ENCODE peak calls at places on chromosomes 12 and 14, in five cellular contexts. One of them, this sample, is unnamed.

GRCh38 chr14:65330416-65330815 is 82.1 kb upstream of the FUT8 start:
- DNase-seq in H9: no peak
- DNase-seq in K562: no peak
- DNase-seq in GM23248: no peak
- DNase-seq in PC-9: no peak
- DNase-seq in this sample: no peak

GRCh38 chr14:52690983-52691760 is 4.2 kb downstream of the ERO1A start:
- DNase-seq in H9: no peak
- DNase-seq in K562: no peak
- DNase-seq in GM23248: no peak
- DNase-seq in PC-9: no peak
- DNase-seq in this sample: no peak

GRCh38 chr12:47812797-47813490 is 6.8 kb downstream of the HDAC7 start:
- DNase-seq in H9: peak; percentile 93
- DNase-seq in K562: peak; percentile 86
- DNase-seq in GM23248: peak; percentile 95
- DNase-seq in PC-9: peak; percentile 90
- DNase-seq in this sample: peak; percentile 96

GRCh38 chr14:73764881-73765280 is 50.7 kb upstream of the PNMA1 start:
- DNase-seq in H9: no peak
- DNase-seq in K562: no peak
- DNase-seq in GM23248: no peak
- DNase-seq in PC-9: peak; percentile 50
- DNase-seq in this sample: peak; percentile 89

GRCh38 chr12:56991319-56991906 is 14.9 kb downstream of the ZBTB39 start:
- DNase-seq in H9: peak; percentile 30
- DNase-seq in K562: no peak
- DNase-seq in GM23248: no peak
- DNase-seq in PC-9: no peak
- DNase-seq in this sample: no peak

GRCh38 chr14:34931206-34931605 is 51.6 kb upstream of the SRP54 start:
- DNase-seq in H9: no peak
- DNase-seq in K562: no peak
- DNase-seq in GM23248: peak; percentile 46
- DNase-seq in PC-9: peak; percentile 3
- DNase-seq in this sample: no peak

GRCh38 chr12:90460681-90461080 is 494.3 kb downstream of the CCER1 start:
- DNase-seq in H9: no peak
- DNase-seq in K562: no peak
- DNase-seq in GM23248: peak; percentile 15
- DNase-seq in PC-9: no peak
- DNase-seq in this sample: no peak

GRCh38 chr12:10612954-10613333 is 465 bp downstream of the MAGOHB start:
- DNase-seq in H9: no peak
- DNase-seq in K562: peak; percentile 26
- DNase-seq in GM23248: peak; percentile 39
- DNase-seq in PC-9: no peak
- DNase-seq in this sample: no peak

GRCh38 chr14:24389266-24389855 is 9.4 kb upstream of the NYNRIN start:
- DNase-seq in H9: no peak
- DNase-seq in K562: no peak
- DNase-seq in GM23248: peak; percentile 64
- DNase-seq in PC-9: no peak
- DNase-seq in this sample: no peak

GRCh38 chr12:56261503-56262230 is 3.5 kb upstream of the ANKRD52 start:
- DNase-seq in H9: no peak
- DNase-seq in K562: no peak
- DNase-seq in GM23248: peak; percentile 91
- DNase-seq in PC-9: peak; percentile 55
- DNase-seq in this sample: no peak

GRCh38 chr12:113248842-113249435 is 27.7 kb downstream of the TPCN1 start:
- DNase-seq in H9: no peak
- DNase-seq in K562: no peak
- DNase-seq in GM23248: no peak
- DNase-seq in PC-9: no peak
- DNase-seq in this sample: no peak

GRCh38 chr12:122855071-122855829 is 20.0 kb downstream of the HIP1R start:
- DNase-seq in H9: no peak
- DNase-seq in K562: no peak
- DNase-seq in GM23248: no peak
- DNase-seq in PC-9: no peak
- DNase-seq in this sample: no peak

DNA sequence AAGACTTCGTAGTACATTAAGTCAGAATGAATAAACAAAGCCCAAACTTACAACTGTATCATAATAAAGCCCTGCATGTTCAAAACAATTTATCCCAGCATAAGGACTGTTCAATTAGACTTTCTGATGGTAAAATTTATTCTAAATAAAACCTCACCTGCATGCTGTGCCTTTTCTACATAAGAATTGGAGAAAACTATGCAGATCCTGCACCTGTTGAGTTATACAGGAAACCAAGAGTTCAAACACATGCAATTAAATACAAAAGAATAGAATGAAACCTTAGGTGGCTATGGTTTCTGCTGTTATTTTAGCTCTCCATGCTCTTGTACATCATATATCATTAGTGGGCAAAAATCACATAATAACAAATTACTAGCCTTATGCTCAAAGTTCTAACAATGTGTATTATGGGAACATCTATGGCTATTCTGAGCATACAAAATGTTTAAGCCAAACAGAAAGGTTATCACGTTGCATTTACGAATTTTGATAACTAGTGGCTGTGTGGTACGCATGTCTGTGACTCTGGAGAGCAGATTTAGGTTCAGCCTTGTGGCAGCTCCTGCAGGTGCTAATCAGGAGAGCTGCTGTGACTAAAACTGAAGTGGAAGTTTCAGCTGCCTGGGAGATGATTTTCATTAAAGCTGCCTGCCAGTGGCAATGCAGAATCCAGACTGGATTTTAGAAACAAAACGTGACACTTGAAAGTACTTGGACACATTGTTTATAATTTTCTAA is 36.1 kb upstream of the LRFN5 start:
- DNase-seq in H9: no peak
- DNase-seq in K562: no peak
- DNase-seq in GM23248: no peak
- DNase-seq in PC-9: no peak
- DNase-seq in this sample: no peak
- H2AFZ ChIP-seq in H9: no peak overlapping the region
- H2AFZ ChIP-seq in K562: no peak overlapping the region
- H2AFZ ChIP-seq in GM23248: no peak overlapping the region
- H2AFZ ChIP-seq in PC-9: no peak overlapping the region
- H2AFZ ChIP-seq in this sample: no peak overlapping the region

GRCh38 chr12:49748306-49748705 is 6.9 kb downstream of the TMBIM6 start:
- DNase-seq in H9: no peak
- DNase-seq in K562: no peak
- DNase-seq in GM23248: no peak
- DNase-seq in PC-9: no peak
- DNase-seq in this sample: no peak
- H3K4me1 ChIP-seq in H9: no peaks in the 10 kb centered on the region
- H3K4me1 ChIP-seq in K562: peaks cover 42% of the 10 kb centered on the region
- H3K4me1 ChIP-seq in GM23248: peaks cover 63% of the 10 kb centered on the region
- H3K4me1 ChIP-seq in PC-9: peaks cover 27% of the 10 kb centered on the region
- H3K4me1 ChIP-seq in this sample: peaks cover 77% of the 10 kb centered on the region

GRCh38 chr12:110536834-110537604 is 34.9 kb downstream of the RAD9B start:
- DNase-seq in H9: no peak
- DNase-seq in K562: no peak
- DNase-seq in GM23248: no peak
- DNase-seq in PC-9: no peak
- DNase-seq in this sample: no peak
- H3K4me2 ChIP-seq in H9: no peak overlapping the region
- H3K4me2 ChIP-seq in K562: no peak overlapping the region
- H3K4me2 ChIP-seq in GM23248: no peak overlapping the region
- H3K4me2 ChIP-seq in PC-9: no peak overlapping the region
- H3K4me2 ChIP-seq in this sample: peak overlapping the region; percentile 25

GRCh38 chr12:52964556-52965336 is 15.8 kb downstream of the KRT18 start:
- DNase-seq in H9: peak; percentile 54
- DNase-seq in K562: no peak
- DNase-seq in GM23248: no peak
- DNase-seq in PC-9: no peak
- DNase-seq in this sample: no peak

GRCh38 chr12:52969828-52970569 is 21.1 kb downstream of the KRT18 start:
- DNase-seq in H9: no peak
- DNase-seq in K562: no peak
- DNase-seq in GM23248: no peak
- DNase-seq in PC-9: peak; percentile 90
- DNase-seq in this sample: no peak

GRCh38 chr12:52965337-52965731 is 16.4 kb downstream of the KRT18 start:
- DNase-seq in H9: peak; percentile 77
- DNase-seq in K562: no peak
- DNase-seq in GM23248: no peak
- DNase-seq in PC-9: no peak
- DNase-seq in this sample: no peak
- H2AFZ ChIP-seq in H9: no peak overlapping the region
- H2AFZ ChIP-seq in K562: peak overlapping the region; percentile 50
- H2AFZ ChIP-seq in GM23248: peak overlapping the region; percentile 74
- H2AFZ ChIP-seq in PC-9: peak overlapping the region; percentile 49
- H2AFZ ChIP-seq in this sample: no peak overlapping the region

GRCh38 chr14:93912785-93913184 is 14.4 kb upstream of the FAM181A start:
- DNase-seq in H9: no peak
- DNase-seq in K562: no peak
- DNase-seq in GM23248: peak; percentile 7
- DNase-seq in PC-9: no peak
- DNase-seq in this sample: no peak
- H3K4me1 ChIP-seq in H9: no peaks in the 10 kb centered on the region
- H3K4me1 ChIP-seq in K562: no peaks in the 10 kb centered on the region
- H3K4me1 ChIP-seq in GM23248: no peaks in the 10 kb centered on the region
- H3K4me1 ChIP-seq in PC-9: no peaks in the 10 kb centered on the region
- H3K4me1 ChIP-seq in this sample: peaks cover 4% of the 10 kb centered on the region

DNA sequence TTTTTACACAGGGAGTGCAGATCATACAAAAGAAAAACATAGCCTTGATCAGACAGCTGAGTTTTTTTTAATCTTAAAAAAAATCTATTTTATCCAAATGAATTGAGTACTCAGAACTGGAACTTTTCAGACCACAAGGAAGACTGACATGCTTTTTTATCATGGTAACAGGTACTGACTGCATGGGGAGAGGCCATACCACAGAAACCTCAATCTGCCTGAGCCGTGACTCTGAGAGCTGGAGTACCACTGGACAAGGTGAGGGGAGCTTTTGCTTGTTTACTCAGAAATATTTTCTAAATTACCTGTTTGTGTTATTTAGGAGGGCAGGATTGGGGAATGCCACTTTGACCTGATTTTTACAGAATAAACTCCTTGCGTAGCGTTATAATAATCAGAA is 143.9 kb downstream of the ALX1 start:
- DNase-seq in H9: no peak
- DNase-seq in K562: no peak
- DNase-seq in GM23248: no peak
- DNase-seq in PC-9: no peak
- DNase-seq in this sample: no peak
- H3K4me2 ChIP-seq in H9: no peak overlapping the region
- H3K4me2 ChIP-seq in K562: no peak overlapping the region
- H3K4me2 ChIP-seq in GM23248: no peak overlapping the region
- H3K4me2 ChIP-seq in PC-9: no peak overlapping the region
- H3K4me2 ChIP-seq in this sample: no peak overlapping the region

GRCh38 chr14:92923744-92924103 is 774 bp downstream of the CHGA start:
- DNase-seq in H9: no peak
- DNase-seq in K562: no peak
- DNase-seq in GM23248: no peak
- DNase-seq in PC-9: no peak
- DNase-seq in this sample: no peak
- H2AFZ ChIP-seq in H9: no peak overlapping the region
- H2AFZ ChIP-seq in K562: no peak overlapping the region
- H2AFZ ChIP-seq in GM23248: no peak overlapping the region
- H2AFZ ChIP-seq in PC-9: no peak overlapping the region
- H2AFZ ChIP-seq in this sample: no peak overlapping the region

DNA sequence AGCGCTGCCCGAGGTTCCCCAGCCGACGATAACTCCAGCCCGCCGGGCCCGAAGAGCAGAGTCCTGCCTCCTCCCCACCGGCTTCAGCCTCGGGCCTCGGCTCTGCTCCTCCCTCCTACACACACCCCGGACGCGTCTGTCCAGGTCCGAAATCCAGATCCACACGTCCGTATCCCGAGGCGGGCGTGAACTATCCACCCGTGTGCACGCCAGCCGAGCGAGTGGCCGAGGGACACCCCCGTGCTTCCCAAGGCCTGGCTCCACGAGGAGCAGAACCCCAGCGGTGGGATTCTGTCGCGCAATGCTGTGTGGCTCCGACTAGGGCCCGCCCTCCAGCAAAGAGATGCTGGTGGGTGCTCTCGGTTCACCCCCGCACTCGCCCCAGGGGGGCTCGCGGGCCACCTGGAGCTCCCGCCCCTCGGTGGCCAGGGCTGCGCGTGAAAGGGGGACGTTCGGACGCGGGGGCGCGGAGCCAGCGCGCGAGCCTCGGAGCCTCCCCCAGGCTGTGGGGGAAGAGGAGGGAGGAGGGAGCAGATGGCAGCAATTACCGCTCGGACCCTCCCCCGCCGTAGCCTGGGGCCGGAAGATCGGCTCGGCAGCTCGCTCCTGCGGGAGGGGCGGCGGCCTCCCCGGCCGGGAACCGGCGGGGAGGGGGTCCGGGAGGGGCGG is 18.9 kb upstream of the ANKRD33 start:
- DNase-seq in H9: no peak
- DNase-seq in K562: peak; percentile 68
- DNase-seq in GM23248: peak; percentile 34
- DNase-seq in PC-9: no peak
- DNase-seq in this sample: no peak
- H3K4me1 ChIP-seq in H9: peaks cover 7% of the 10 kb centered on the region
- H3K4me1 ChIP-seq in K562: peaks cover 7% of the 10 kb centered on the region
- H3K4me1 ChIP-seq in GM23248: no peaks in the 10 kb centered on the region
- H3K4me1 ChIP-seq in PC-9: no peaks in the 10 kb centered on the region
- H3K4me1 ChIP-seq in this sample: no peaks in the 10 kb centered on the region